ENCODE peak calls at places on chromosomes 16 and 17, in six cellular contexts. T, R, J, D, Q and I are unnamed samples.

GRCh38 chr17:72297326-72298115 is 176.7 kb downstream of the SOX9 start:
- DNase-seq in T (no peak), R (no peak), J (no peak), D (peak; percentile 42), Q (no peak), I (peak; percentile 72)

GRCh38 chr17:43854498-43854897 is 7.5 kb downstream of the CD300LG start:
- DNase-seq in T (no peak), R (no peak), J (no peak), D (no peak), Q (no peak), I (no peak)

GRCh38 chr17:34703533-34703932 is 124.2 kb downstream of the TMEM132E start:
- DNase-seq in T (no peak), R (no peak), J (no peak), D (peak; percentile 25), Q (no peak), I (peak; percentile 10)

GRCh38 chr16:89073346-89074221 is 20.1 kb upstream of the ACSF3 start:
- DNase-seq in T (no peak), R (no peak), J (no peak), D (no peak), Q (no peak), I (no peak)

GRCh38 chr16:49189286-49189685 is 92.4 kb downstream of the CBLN1 start:
- DNase-seq in T (no peak), R (no peak), J (no peak), D (no peak), Q (no peak), I (peak; percentile 31)

GRCh38 chr16:89352091-89352681 is 134.7 kb downstream of the ZNF778 start:
- DNase-seq in T (no peak), R (no peak), J (no peak), D (no peak), Q (no peak), I (no peak)

GRCh38 chr17:49970498-49970897 is 1.5 kb downstream of the DLX4 start:
- DNase-seq in T (no peak), R (no peak), J (no peak), D (no peak), Q (no peak), I (no peak)

GRCh38 chr17:40926341-40926740 is 11.1 kb downstream of the KRT23 start:
- DNase-seq in T (no peak), R (no peak), J (no peak), D (no peak), Q (no peak), I (no peak)

GRCh38 chr16:266258-267164 is 9.2 kb downstream of the RGS11 start:
- DNase-seq in T (no peak), R (no peak), J (peak; percentile 23), D (no peak), Q (no peak), I (no peak)

GRCh38 chr17:72822358-72823023 is 270.0 kb downstream of the SLC39A11 start:
- DNase-seq in T (no peak), R (no peak), J (no peak), D (no peak), Q (no peak), I (no peak)

GRCh38 chr16:13733561-13733960 is 186.4 kb upstream of the ERCC4 start:
- DNase-seq in T (no peak), R (no peak), J (no peak), D (no peak), Q (no peak), I (no peak)

GRCh38 chr16:86508028-86508946 is 2.0 kb upstream of the FOXF1 start:
- DNase-seq in T (no peak), R (no peak), J (no peak), D (peak; percentile 53), Q (no peak), I (no peak)

GRCh38 chr16:68993885-68994284 is 111.6 kb upstream of the HAS3 start:
- DNase-seq in T (no peak), R (no peak), J (no peak), D (peak; percentile 86), Q (no peak), I (peak; percentile 97)